ENCODE peak calls at places on chromosomes 11 and 22, in eight cellular contexts. One of them, this sample, is unnamed.

GRCh38 chr11:42237701-42238235 is 778.3 kb upstream of the LRRC4C start:
- DNase-seq in AG09319: no peak
- DNase-seq in mesothelial cell of epicardium: no peak
- DNase-seq in HCT116: no peak
- DNase-seq in psoas muscle: no peak
- DNase-seq in MCF 10A: peak
- DNase-seq in left ventricle myocardium inferior: no peak
- DNase-seq in RWPE1: peak
- DNase-seq in this sample: no peak

GRCh38 chr22:43473031-43473430 is 61.2 kb downstream of the MPPED1 start:
- DNase-seq in MCF 10A: no peak
- DNase-seq in AG09319: no peak
- DNase-seq in left ventricle myocardium inferior: no peak
- DNase-seq in mesothelial cell of epicardium: no peak
- DNase-seq in psoas muscle: no peak
- DNase-seq in HCT116: no peak
- DNase-seq in RWPE1: no peak
- DNase-seq in this sample: no peak

GRCh38 chr11:18384157-18384641 is 10.2 kb upstream of the LDHA start:
- DNase-seq in mesothelial cell of epicardium: no peak
- DNase-seq in HCT116: no peak
- DNase-seq in AG09319: peak
- DNase-seq in MCF 10A: peak
- DNase-seq in RWPE1: peak
- DNase-seq in psoas muscle: peak
- DNase-seq in left ventricle myocardium inferior: peak
- DNase-seq in this sample: peak

GRCh38 chr22:32226236-32227119 is 21.6 kb upstream of the RFPL2 start:
- DNase-seq in HCT116: no peak
- DNase-seq in MCF 10A: no peak
- DNase-seq in AG09319: no peak
- DNase-seq in RWPE1: no peak
- DNase-seq in left ventricle myocardium inferior: no peak
- DNase-seq in mesothelial cell of epicardium: no peak
- DNase-seq in psoas muscle: no peak
- DNase-seq in this sample: no peak

GRCh38 chr11:44309483-44310197 is at the start of gene ALX4:
- DNase-seq in HCT116: no peak
- DNase-seq in RWPE1: no peak
- DNase-seq in mesothelial cell of epicardium: no peak
- DNase-seq in psoas muscle: no peak
- DNase-seq in AG09319: no peak
- DNase-seq in left ventricle myocardium inferior: peak
- DNase-seq in MCF 10A: no peak
- DNase-seq in this sample: no peak

GRCh38 chr11:34599406-34599901 is 21.4 kb upstream of the EHF start:
- DNase-seq in mesothelial cell of epicardium: no peak
- DNase-seq in MCF 10A: peak
- DNase-seq in AG09319: peak
- DNase-seq in left ventricle myocardium inferior: no peak
- DNase-seq in RWPE1: peak
- DNase-seq in HCT116: peak
- DNase-seq in psoas muscle: no peak
- DNase-seq in this sample: peak

GRCh38 chr11:44621784-44622183 is 56.3 kb downstream of the CD82 start:
- DNase-seq in psoas muscle: no peak
- DNase-seq in RWPE1: no peak
- DNase-seq in HCT116: no peak
- DNase-seq in left ventricle myocardium inferior: no peak
- DNase-seq in MCF 10A: no peak
- DNase-seq in AG09319: no peak
- DNase-seq in mesothelial cell of epicardium: no peak
- DNase-seq in this sample: no peak

GRCh38 chr11:130689222-130689908 is 226.9 kb downstream of the SNX19 start:
- DNase-seq in mesothelial cell of epicardium: no peak
- DNase-seq in RWPE1: no peak
- DNase-seq in psoas muscle: no peak
- DNase-seq in AG09319: no peak
- DNase-seq in HCT116: no peak
- DNase-seq in MCF 10A: no peak
- DNase-seq in left ventricle myocardium inferior: no peak
- DNase-seq in this sample: no peak

GRCh38 chr22:33650244-33650643 is 270.0 kb downstream of the LARGE1 start:
- DNase-seq in AG09319: no peak
- DNase-seq in psoas muscle: no peak
- DNase-seq in mesothelial cell of epicardium: no peak
- DNase-seq in left ventricle myocardium inferior: no peak
- DNase-seq in HCT116: no peak
- DNase-seq in MCF 10A: no peak
- DNase-seq in RWPE1: no peak
- DNase-seq in this sample: no peak

GRCh38 chr11:13680501-13681264 is 12.2 kb downstream of the FAR1 start:
- DNase-seq in AG09319: no peak
- DNase-seq in left ventricle myocardium inferior: no peak
- DNase-seq in MCF 10A: no peak
- DNase-seq in RWPE1: no peak
- DNase-seq in mesothelial cell of epicardium: no peak
- DNase-seq in psoas muscle: no peak
- DNase-seq in HCT116: no peak
- DNase-seq in this sample: no peak

GRCh38 chr11:2779981-2780849 is 80.4 kb upstream of the KCNQ1OT1 start:
- DNase-seq in AG09319: no peak
- DNase-seq in HCT116: no peak
- DNase-seq in left ventricle myocardium inferior: peak
- DNase-seq in psoas muscle: peak
- DNase-seq in MCF 10A: no peak
- DNase-seq in RWPE1: no peak
- DNase-seq in mesothelial cell of epicardium: peak
- DNase-seq in this sample: peak

GRCh38 chr22:33975841-33976240 is 55.6 kb upstream of the LARGE1 start:
- DNase-seq in MCF 10A: no peak
- DNase-seq in AG09319: no peak
- DNase-seq in left ventricle myocardium inferior: no peak
- DNase-seq in psoas muscle: no peak
- DNase-seq in RWPE1: no peak
- DNase-seq in mesothelial cell of epicardium: no peak
- DNase-seq in HCT116: no peak
- DNase-seq in this sample: no peak

GRCh38 chr11:61880454-61880853 is 10.9 kb downstream of the FADS3 start:
- DNase-seq in psoas muscle: no peak
- DNase-seq in MCF 10A: no peak
- DNase-seq in mesothelial cell of epicardium: no peak
- DNase-seq in HCT116: no peak
- DNase-seq in left ventricle myocardium inferior: no peak
- DNase-seq in AG09319: no peak
- DNase-seq in RWPE1: no peak
- DNase-seq in this sample: no peak

GRCh38 chr11:119315139-119316016 is 1.6 kb downstream of the MCAM start:
- DNase-seq in HCT116: no peak
- DNase-seq in left ventricle myocardium inferior: peak
- DNase-seq in AG09319: no peak
- DNase-seq in psoas muscle: peak
- DNase-seq in MCF 10A: no peak
- DNase-seq in mesothelial cell of epicardium: no peak
- DNase-seq in RWPE1: no peak
- DNase-seq in this sample: peak
- TF ChIP-seq CTCF in HCT116: peak
- TF ChIP-seq CTCF in left ventricle myocardium inferior: peak
- TF ChIP-seq CTCF in AG09319: no peak
- TF ChIP-seq CTCF in psoas muscle: no peak
- TF ChIP-seq CTCF in MCF 10A: no peak
- TF ChIP-seq CTCF in mesothelial cell of epicardium: no peak
- TF ChIP-seq CTCF in RWPE1: no peak
- TF ChIP-seq CTCF in this sample: peak

DNA sequence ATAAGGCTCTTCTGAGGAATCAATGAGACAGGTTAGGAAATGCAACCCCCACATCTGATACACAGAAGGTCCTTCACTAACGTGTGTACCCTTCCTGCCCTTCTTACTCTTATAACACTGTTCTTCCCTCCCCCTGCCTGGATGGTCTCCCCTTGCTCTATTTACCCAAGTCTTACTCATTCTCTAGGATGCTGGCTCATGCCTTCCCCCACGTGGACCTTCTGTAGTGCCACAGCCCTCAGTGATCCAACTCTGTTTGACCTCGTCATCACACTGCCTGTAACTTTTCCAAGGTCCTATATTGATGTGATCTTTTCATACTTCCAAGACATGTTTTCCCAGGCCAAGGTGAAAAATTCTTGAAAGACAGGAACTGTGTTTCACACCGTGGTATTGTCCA is 79.8 kb downstream of the C11orf58 start:
- DNase-seq in AG09319: no peak
- DNase-seq in HCT116: no peak
- DNase-seq in psoas muscle: no peak
- DNase-seq in mesothelial cell of epicardium: no peak
- DNase-seq in RWPE1: no peak
- DNase-seq in MCF 10A: no peak
- DNase-seq in left ventricle myocardium inferior: no peak
- DNase-seq in this sample: peak
- TF ChIP-seq CTCF in AG09319: no peak
- TF ChIP-seq CTCF in HCT116: no peak
- TF ChIP-seq CTCF in psoas muscle: no peak
- TF ChIP-seq CTCF in mesothelial cell of epicardium: no peak
- TF ChIP-seq CTCF in RWPE1: no peak
- TF ChIP-seq CTCF in MCF 10A: no peak
- TF ChIP-seq CTCF in left ventricle myocardium inferior: no peak
- TF ChIP-seq CTCF in this sample: no peak

GRCh38 chr22:25167834-25168601 is 31.6 kb upstream of the CRYBB3 start:
- DNase-seq in RWPE1: no peak
- DNase-seq in MCF 10A: peak
- DNase-seq in psoas muscle: no peak
- DNase-seq in left ventricle myocardium inferior: no peak
- DNase-seq in mesothelial cell of epicardium: no peak
- DNase-seq in HCT116: peak
- DNase-seq in AG09319: no peak
- DNase-seq in this sample: peak

GRCh38 chr22:25172153-25172552 is 27.5 kb upstream of the CRYBB3 start:
- DNase-seq in mesothelial cell of epicardium: no peak
- DNase-seq in left ventricle myocardium inferior: no peak
- DNase-seq in AG09319: no peak
- DNase-seq in MCF 10A: peak
- DNase-seq in psoas muscle: no peak
- DNase-seq in HCT116: peak
- DNase-seq in RWPE1: no peak
- DNase-seq in this sample: peak

GRCh38 chr22:25167082-25167481 is 32.6 kb upstream of the CRYBB3 start:
- DNase-seq in HCT116: peak
- DNase-seq in MCF 10A: peak
- DNase-seq in AG09319: no peak
- DNase-seq in RWPE1: peak
- DNase-seq in psoas muscle: no peak
- DNase-seq in mesothelial cell of epicardium: no peak
- DNase-seq in left ventricle myocardium inferior: no peak
- DNase-seq in this sample: peak

GRCh38 chr22:25169278-25170031 is 30.2 kb upstream of the CRYBB3 start:
- DNase-seq in mesothelial cell of epicardium: no peak
- DNase-seq in MCF 10A: peak
- DNase-seq in AG09319: no peak
- DNase-seq in psoas muscle: no peak
- DNase-seq in RWPE1: no peak
- DNase-seq in HCT116: peak
- DNase-seq in left ventricle myocardium inferior: no peak
- DNase-seq in this sample: peak

GRCh38 chr22:25170426-25170980 is 29.2 kb upstream of the CRYBB3 start:
- DNase-seq in HCT116: no peak
- DNase-seq in mesothelial cell of epicardium: no peak
- DNase-seq in left ventricle myocardium inferior: no peak
- DNase-seq in psoas muscle: no peak
- DNase-seq in MCF 10A: no peak
- DNase-seq in RWPE1: no peak
- DNase-seq in AG09319: no peak
- DNase-seq in this sample: no peak
- TF ChIP-seq CTCF in HCT116: no peak
- TF ChIP-seq CTCF in mesothelial cell of epicardium: no peak
- TF ChIP-seq CTCF in left ventricle myocardium inferior: no peak
- TF ChIP-seq CTCF in psoas muscle: no peak
- TF ChIP-seq CTCF in MCF 10A: no peak
- TF ChIP-seq CTCF in RWPE1: no peak
- TF ChIP-seq CTCF in AG09319: no peak
- TF ChIP-seq CTCF in this sample: no peak

GRCh38 chr11:134049303-134049702 is 19.6 kb upstream of the JAM3 start:
- DNase-seq in left ventricle myocardium inferior: no peak
- DNase-seq in HCT116: no peak
- DNase-seq in MCF 10A: no peak
- DNase-seq in AG09319: no peak
- DNase-seq in RWPE1: no peak
- DNase-seq in psoas muscle: no peak
- DNase-seq in mesothelial cell of epicardium: no peak
- DNase-seq in this sample: no peak
- TF ChIP-seq CTCF in left ventricle myocardium inferior: no peak
- TF ChIP-seq CTCF in HCT116: no peak
- TF ChIP-seq CTCF in MCF 10A: no peak
- TF ChIP-seq CTCF in AG09319: no peak
- TF ChIP-seq CTCF in RWPE1: no peak
- TF ChIP-seq CTCF in psoas muscle: no peak
- TF ChIP-seq CTCF in mesothelial cell of epicardium: no peak
- TF ChIP-seq CTCF in this sample: no peak

DNA sequence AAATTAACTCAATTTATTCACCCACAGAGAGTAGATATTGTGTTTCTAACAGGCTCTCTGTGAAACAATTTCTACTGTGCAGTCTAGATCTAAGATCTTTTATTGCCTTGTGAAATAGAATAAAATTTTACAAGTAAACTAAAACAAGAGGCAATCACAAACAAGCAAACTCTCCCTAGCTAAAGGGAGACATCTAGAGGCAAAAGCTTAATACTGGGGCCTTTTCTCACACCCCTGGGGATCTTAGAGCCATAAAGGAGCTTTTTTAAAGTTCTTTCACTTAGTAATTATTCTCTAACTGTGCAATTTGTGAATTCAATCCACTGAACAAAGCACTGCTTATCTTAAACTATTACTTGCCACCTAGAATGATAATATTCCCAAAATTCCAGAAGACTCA is 19.7 kb downstream of the ALG9 start:
- DNase-seq in HCT116: no peak
- DNase-seq in psoas muscle: no peak
- DNase-seq in left ventricle myocardium inferior: no peak
- DNase-seq in MCF 10A: peak
- DNase-seq in RWPE1: no peak
- DNase-seq in mesothelial cell of epicardium: no peak
- DNase-seq in AG09319: no peak
- DNase-seq in this sample: no peak
- TF ChIP-seq CTCF in HCT116: peak
- TF ChIP-seq CTCF in psoas muscle: peak
- TF ChIP-seq CTCF in left ventricle myocardium inferior: peak
- TF ChIP-seq CTCF in MCF 10A: no peak
- TF ChIP-seq CTCF in RWPE1: peak
- TF ChIP-seq CTCF in mesothelial cell of epicardium: no peak
- TF ChIP-seq CTCF in AG09319: peak
- TF ChIP-seq CTCF in this sample: no peak

This sample was measured in Calu3.